ENCODE peak calls at places on chromosomes 12 and 14, in eight cellular contexts. One of them, this sample, is unnamed.

GRCh38 chr12:115619889-115620288 is 657.6 kb downstream of the MED13L start:
- DNase-seq in gastrocnemius medialis: no peak
- DNase-seq in lower leg skin: no peak
- DNase-seq in SK-N-DZ: peak; percentile 35
- DNase-seq in EL: no peak
- DNase-seq in endothelial cell of umbilical vein: no peak
- DNase-seq in ELF-1: peak; percentile 28
- DNase-seq in ELR: no peak
- DNase-seq in this sample: no peak

GRCh38 chr12:101743724-101744472 is 4.6 kb upstream of the SYCP3 start:
- DNase-seq in gastrocnemius medialis: no peak
- DNase-seq in lower leg skin: no peak
- DNase-seq in SK-N-DZ: no peak
- DNase-seq in EL: no peak
- DNase-seq in endothelial cell of umbilical vein: no peak
- DNase-seq in ELF-1: no peak
- DNase-seq in ELR: no peak
- DNase-seq in this sample: no peak

GRCh38 chr12:76697849-76698248 is 66.1 kb upstream of the ZDHHC17 start:
- DNase-seq in gastrocnemius medialis: no peak
- DNase-seq in lower leg skin: no peak
- DNase-seq in SK-N-DZ: no peak
- DNase-seq in EL: no peak
- DNase-seq in endothelial cell of umbilical vein: no peak
- DNase-seq in ELF-1: no peak
- DNase-seq in ELR: peak; percentile 48
- DNase-seq in this sample: no peak

GRCh38 chr12:30440826-30441602 is 254.7 kb downstream of the IPO8 start:
- DNase-seq in gastrocnemius medialis: no peak
- DNase-seq in lower leg skin: no peak
- DNase-seq in SK-N-DZ: peak; percentile 79
- DNase-seq in EL: peak; percentile 16
- DNase-seq in endothelial cell of umbilical vein: peak; percentile 26
- DNase-seq in ELF-1: peak; percentile 14
- DNase-seq in ELR: peak; percentile 40
- DNase-seq in this sample: no peak

GRCh38 chr12:2322554-2323120 is 269.9 kb downstream of the CACNA1C start:
- DNase-seq in gastrocnemius medialis: no peak
- DNase-seq in lower leg skin: no peak
- DNase-seq in SK-N-DZ: no peak
- DNase-seq in EL: no peak
- DNase-seq in endothelial cell of umbilical vein: no peak
- DNase-seq in ELF-1: no peak
- DNase-seq in ELR: no peak
- DNase-seq in this sample: no peak

GRCh38 chr14:81298911-81299310 is 78.2 kb upstream of the GTF2A1 start:
- DNase-seq in gastrocnemius medialis: no peak
- DNase-seq in lower leg skin: no peak
- DNase-seq in SK-N-DZ: no peak
- DNase-seq in EL: no peak
- DNase-seq in endothelial cell of umbilical vein: no peak
- DNase-seq in ELF-1: no peak
- DNase-seq in ELR: no peak
- DNase-seq in this sample: no peak

GRCh38 chr12:34398706-34399630 is 376.7 kb downstream of the ALG10 start:
- DNase-seq in gastrocnemius medialis: peak; percentile 0
- DNase-seq in lower leg skin: peak; percentile 76
- DNase-seq in SK-N-DZ: no peak
- DNase-seq in EL: no peak
- DNase-seq in endothelial cell of umbilical vein: no peak
- DNase-seq in ELF-1: no peak
- DNase-seq in ELR: no peak
- DNase-seq in this sample: peak; percentile 2

GRCh38 chr12:94282675-94283074 is 134.3 kb downstream of the PLXNC1 start:
- DNase-seq in gastrocnemius medialis: no peak
- DNase-seq in lower leg skin: no peak
- DNase-seq in SK-N-DZ: no peak
- DNase-seq in EL: no peak
- DNase-seq in endothelial cell of umbilical vein: peak; percentile 18
- DNase-seq in ELF-1: no peak
- DNase-seq in ELR: no peak
- DNase-seq in this sample: no peak

GRCh38 chr12:100141666-100141997 is 1.0 kb downstream of the BLTP3B start:
- DNase-seq in gastrocnemius medialis: peak; percentile 59
- DNase-seq in lower leg skin: no peak
- DNase-seq in SK-N-DZ: no peak
- DNase-seq in EL: peak; percentile 80
- DNase-seq in endothelial cell of umbilical vein: peak; percentile 77
- DNase-seq in ELF-1: no peak
- DNase-seq in ELR: peak; percentile 91
- DNase-seq in this sample: no peak

GRCh38 chr14:26088260-26088659 is 509.6 kb downstream of the NOVA1 start:
- DNase-seq in gastrocnemius medialis: no peak
- DNase-seq in lower leg skin: no peak
- DNase-seq in SK-N-DZ: no peak
- DNase-seq in EL: no peak
- DNase-seq in endothelial cell of umbilical vein: no peak
- DNase-seq in ELF-1: peak; percentile 5
- DNase-seq in ELR: no peak
- DNase-seq in this sample: no peak

GRCh38 chr12:21771311-21771710 is 3.2 kb downstream of the KCNJ8 start:
- DNase-seq in gastrocnemius medialis: no peak
- DNase-seq in lower leg skin: no peak
- DNase-seq in SK-N-DZ: no peak
- DNase-seq in EL: peak; percentile 61
- DNase-seq in endothelial cell of umbilical vein: no peak
- DNase-seq in ELF-1: no peak
- DNase-seq in ELR: peak; percentile 64
- DNase-seq in this sample: no peak

GRCh38 chr12:89783321-89784060 is 74.9 kb upstream of the ATP2B1 start:
- DNase-seq in gastrocnemius medialis: no peak
- DNase-seq in lower leg skin: no peak
- DNase-seq in SK-N-DZ: peak; percentile 20
- DNase-seq in EL: peak; percentile 51
- DNase-seq in endothelial cell of umbilical vein: peak; percentile 3
- DNase-seq in ELF-1: no peak
- DNase-seq in ELR: peak; percentile 42
- DNase-seq in this sample: no peak

GRCh38 chr14:77615231-77616132 is 955 bp downstream of the SPTLC2 start:
- DNase-seq in gastrocnemius medialis: no peak
- DNase-seq in lower leg skin: no peak
- DNase-seq in SK-N-DZ: peak; percentile 23
- DNase-seq in EL: peak; percentile 46
- DNase-seq in endothelial cell of umbilical vein: peak; percentile 63
- DNase-seq in ELF-1: peak; percentile 32
- DNase-seq in ELR: peak; percentile 78
- DNase-seq in this sample: no peak

GRCh38 chr14:76271371-76271770 is 104.6 kb upstream of the ESRRB start:
- DNase-seq in gastrocnemius medialis: no peak
- DNase-seq in lower leg skin: peak; percentile 36
- DNase-seq in SK-N-DZ: no peak
- DNase-seq in EL: no peak
- DNase-seq in endothelial cell of umbilical vein: no peak
- DNase-seq in ELF-1: no peak
- DNase-seq in ELR: no peak
- DNase-seq in this sample: no peak

GRCh38 chr14:99986416-99986815 is 78.8 kb upstream of the EVL start:
- DNase-seq in gastrocnemius medialis: no peak
- DNase-seq in lower leg skin: no peak
- DNase-seq in SK-N-DZ: no peak
- DNase-seq in EL: peak; percentile 78
- DNase-seq in endothelial cell of umbilical vein: no peak
- DNase-seq in ELF-1: no peak
- DNase-seq in ELR: no peak
- DNase-seq in this sample: no peak

GRCh38 chr14:88417594-88417993 is 32.1 kb downstream of the SPATA7 start:
- DNase-seq in gastrocnemius medialis: no peak
- DNase-seq in lower leg skin: no peak
- DNase-seq in SK-N-DZ: no peak
- DNase-seq in EL: no peak
- DNase-seq in endothelial cell of umbilical vein: no peak
- DNase-seq in ELF-1: no peak
- DNase-seq in ELR: no peak
- DNase-seq in this sample: no peak

GRCh38 chr14:91890291-91890749 is 23.0 kb upstream of the TC2N start:
- DNase-seq in gastrocnemius medialis: no peak
- DNase-seq in lower leg skin: no peak
- DNase-seq in SK-N-DZ: no peak
- DNase-seq in EL: no peak
- DNase-seq in endothelial cell of umbilical vein: no peak
- DNase-seq in ELF-1: no peak
- DNase-seq in ELR: no peak
- DNase-seq in this sample: no peak

GRCh38 chr14:53875337-53875897 is 81.2 kb downstream of the BMP4 start:
- DNase-seq in gastrocnemius medialis: peak; percentile 6
- DNase-seq in lower leg skin: no peak
- DNase-seq in SK-N-DZ: no peak
- DNase-seq in EL: no peak
- DNase-seq in endothelial cell of umbilical vein: no peak
- DNase-seq in ELF-1: no peak
- DNase-seq in ELR: no peak
- DNase-seq in this sample: no peak

GRCh38 chr14:96098309-96098998 is 59.3 kb downstream of the C14orf132 start:
- DNase-seq in gastrocnemius medialis: no peak
- DNase-seq in lower leg skin: peak; percentile 84
- DNase-seq in SK-N-DZ: peak; percentile 71
- DNase-seq in EL: peak; percentile 69
- DNase-seq in endothelial cell of umbilical vein: peak; percentile 24
- DNase-seq in ELF-1: peak; percentile 79
- DNase-seq in ELR: peak; percentile 76
- DNase-seq in this sample: no peak

GRCh38 chr14:103115845-103116572 is 7.3 kb upstream of the TNFAIP2 start:
- DNase-seq in gastrocnemius medialis: no peak
- DNase-seq in lower leg skin: no peak
- DNase-seq in SK-N-DZ: no peak
- DNase-seq in EL: peak; percentile 46
- DNase-seq in endothelial cell of umbilical vein: no peak
- DNase-seq in ELF-1: no peak
- DNase-seq in ELR: peak; percentile 68
- DNase-seq in this sample: no peak

GRCh38 chr12:43551971-43552559 is at the start of gene ADAMTS20:
- DNase-seq in gastrocnemius medialis: no peak
- DNase-seq in lower leg skin: no peak
- DNase-seq in SK-N-DZ: peak; percentile 89
- DNase-seq in EL: peak; percentile 1
- DNase-seq in endothelial cell of umbilical vein: no peak
- DNase-seq in ELF-1: peak; percentile 91
- DNase-seq in ELR: no peak
- DNase-seq in this sample: no peak

GRCh38 chr14:103340480-103341212 is 6.6 kb downstream of the EIF5 start:
- DNase-seq in gastrocnemius medialis: no peak
- DNase-seq in lower leg skin: no peak
- DNase-seq in SK-N-DZ: no peak
- DNase-seq in EL: no peak
- DNase-seq in endothelial cell of umbilical vein: no peak
- DNase-seq in ELF-1: no peak
- DNase-seq in ELR: no peak
- DNase-seq in this sample: no peak

GRCh38 chr14:101839236-101839635 is 77.7 kb downstream of the PPP2R5C start:
- DNase-seq in gastrocnemius medialis: no peak
- DNase-seq in lower leg skin: no peak
- DNase-seq in SK-N-DZ: no peak
- DNase-seq in EL: no peak
- DNase-seq in endothelial cell of umbilical vein: no peak
- DNase-seq in ELF-1: no peak
- DNase-seq in ELR: no peak
- DNase-seq in this sample: no peak

GRCh38 chr14:65846469-65846868 is 433.9 kb downstream of the FUT8 start:
- DNase-seq in gastrocnemius medialis: no peak
- DNase-seq in lower leg skin: no peak
- DNase-seq in SK-N-DZ: no peak
- DNase-seq in EL: no peak
- DNase-seq in endothelial cell of umbilical vein: no peak
- DNase-seq in ELF-1: no peak
- DNase-seq in ELR: peak; percentile 12
- DNase-seq in this sample: no peak

GRCh38 chr12:28552472-28553061 is 362.3 kb downstream of the CCDC91 start:
- DNase-seq in gastrocnemius medialis: no peak
- DNase-seq in lower leg skin: no peak
- DNase-seq in SK-N-DZ: no peak
- DNase-seq in EL: no peak
- DNase-seq in endothelial cell of umbilical vein: no peak
- DNase-seq in ELF-1: no peak
- DNase-seq in ELR: no peak
- DNase-seq in this sample: no peak

GRCh38 chr12:104958946-104959841 is 1.1 kb upstream of the SLC41A2 start:
- DNase-seq in gastrocnemius medialis: no peak
- DNase-seq in lower leg skin: no peak
- DNase-seq in SK-N-DZ: no peak
- DNase-seq in EL: peak; percentile 63
- DNase-seq in endothelial cell of umbilical vein: peak; percentile 50
- DNase-seq in ELF-1: peak; percentile 43
- DNase-seq in ELR: peak; percentile 76
- DNase-seq in this sample: no peak

GRCh38 chr14:24296341-24297157 is 3.0 kb downstream of the DHRS1 start:
- DNase-seq in gastrocnemius medialis: no peak
- DNase-seq in lower leg skin: no peak
- DNase-seq in SK-N-DZ: peak; percentile 67
- DNase-seq in EL: peak; percentile 95
- DNase-seq in endothelial cell of umbilical vein: peak; percentile 89
- DNase-seq in ELF-1: peak; percentile 86
- DNase-seq in ELR: peak; percentile 95
- DNase-seq in this sample: no peak

GRCh38 chr14:86933460-86933859 is 1059.5 kb downstream of the GALC start:
- DNase-seq in gastrocnemius medialis: no peak
- DNase-seq in lower leg skin: no peak
- DNase-seq in SK-N-DZ: no peak
- DNase-seq in EL: no peak
- DNase-seq in endothelial cell of umbilical vein: no peak
- DNase-seq in ELF-1: no peak
- DNase-seq in ELR: no peak
- DNase-seq in this sample: no peak